ENCODE peak calls at places on chromosomes 5 and 9, in ten cellular contexts. R is A549, L is right cardiac atrium, H is breast epithelium, Q is PC-9, M is heart left ventricle, V is ovary, T is psoas muscle, S is lower lobe of right lung, C is pancreas. Y is an unnamed sample. For H3K4me1, the result is how much of the 10 kb centered on the place peaks cover.

GRCh38 chr5:135740475-135740874 is 94.0 kb upstream of the SLC25A48 start:
- DNase-seq in R (no peak), L (no peak), H (no peak), Q (no peak), M (no peak), V (no peak), T (no peak), S (no peak), C (no peak), Y (no peak)

GRCh38 chr5:160315968-160316367 is 3.6 kb upstream of the CCNJL start:
- DNase-seq in R (peak), L (no peak), H (no peak), Q (peak), M (no peak), V (no peak), T (no peak), S (no peak), C (no peak), Y (no peak)

GRCh38 chr9:99835142-99835541 is 13.5 kb downstream of the NR4A3 start:
- DNase-seq in R (no peak), L (no peak), H (no peak), Q (no peak), M (no peak), V (no peak), T (no peak), S (no peak), C (no peak), Y (no peak)

GRCh38 chr5:64418013-64418412 is 87.8 kb upstream of the RGS7BP start:
- DNase-seq in R (no peak), L (no peak), H (no peak), Q (no peak), M (no peak), V (no peak), T (no peak), S (no peak), C (no peak), Y (no peak)

GRCh38 chr5:147504001-147504400 is 5.9 kb downstream of the DPYSL3 start:
- DNase-seq in R (no peak), L (no peak), H (no peak), Q (no peak), M (peak), V (no peak), T (peak), S (no peak), C (no peak), Y (no peak)

GRCh38 chr9:131608469-131609115 is 63.3 kb downstream of the PRRT1B start:
- DNase-seq in R (peak), L (peak), H (peak), Q (peak), M (peak), V (peak), T (peak), S (peak), C (no peak), Y (peak)

GRCh38 chr9:95477441-95477840 is 39.3 kb downstream of the PTCH1 start:
- DNase-seq in R (no peak), L (no peak), H (no peak), Q (no peak), M (no peak), V (no peak), T (no peak), S (no peak), C (no peak), Y (no peak)

GRCh38 chr5:5793560-5793959 is 371.1 kb downstream of the ICE1 start:
- DNase-seq in R (no peak), L (no peak), H (no peak), Q (no peak), M (no peak), V (no peak), T (no peak), S (no peak), C (no peak), Y (no peak)

GRCh38 chr9:80496901-80497565 is 925.3 kb downstream of the TLE4 start:
- DNase-seq in R (no peak), L (no peak), H (no peak), Q (no peak), M (no peak), V (no peak), T (no peak), S (no peak), C (no peak), Y (no peak)

GRCh38 chr5:95720094-95720793 is 10.9 kb upstream of the RHOBTB3 start:
- DNase-seq in R (no peak), L (no peak), H (no peak), Q (no peak), M (no peak), V (no peak), T (no peak), S (no peak), C (no peak), Y (no peak)

GRCh38 chr5:119287547-119288073 is 68.2 kb upstream of the TNFAIP8 start:
- DNase-seq in R (no peak), L (no peak), H (no peak), Q (peak), M (no peak), V (no peak), T (no peak), S (no peak), C (no peak), Y (no peak)

GRCh38 chr5:151270599-151270998 is 17.6 kb downstream of the GM2A start:
- DNase-seq in R (peak), L (no peak), H (no peak), Q (peak), M (no peak), V (no peak), T (no peak), S (no peak), C (no peak), Y (no peak)

GRCh38 chr5:120599576-120599975 is 135.5 kb downstream of the PRR16 start:
- DNase-seq in R (no peak), L (no peak), H (no peak), Q (peak), M (no peak), V (no peak), T (no peak), S (no peak), C (no peak), Y (no peak)

GRCh38 chr5:89396262-89396975 is 513.4 kb upstream of the MEF2C start:
- DNase-seq in R (no peak), L (no peak), H (no peak), Q (no peak), M (no peak), V (no peak), T (no peak), S (no peak), C (no peak), Y (no peak)

GRCh38 chr5:26569241-26569928 is 469.0 kb downstream of the CDH9 start:
- DNase-seq in R (no peak), L (peak), H (no peak), Q (no peak), M (no peak), V (no peak), T (peak), S (peak), C (peak), Y (no peak)

GRCh38 chr5:147565524-147565923 is 55.7 kb upstream of the DPYSL3 start:
- DNase-seq in R (peak), L (no peak), H (no peak), Q (no peak), M (no peak), V (no peak), T (no peak), S (no peak), C (no peak), Y (no peak)

GRCh38 chr9:69582544-69583297 is 89.5 kb downstream of the APBA1 start:
- DNase-seq in R (no peak), L (no peak), H (no peak), Q (peak), M (peak), V (no peak), T (no peak), S (no peak), C (no peak), Y (no peak)

GRCh38 chr9:121633144-121633714 is 18.2 kb upstream of the DAB2IP start:
- DNase-seq in R (no peak), L (no peak), H (no peak), Q (no peak), M (peak), V (no peak), T (no peak), S (no peak), C (no peak), Y (no peak)

GRCh38 chr5:180046656-180047055 is 24.9 kb downstream of the RNF130 start:
- DNase-seq in R (no peak), L (no peak), H (no peak), Q (no peak), M (no peak), V (no peak), T (no peak), S (no peak), C (no peak), Y (no peak)

GRCh38 chr5:87836696-87837095 is 424.0 kb upstream of the CCNH start:
- DNase-seq in R (no peak), L (no peak), H (no peak), Q (no peak), M (no peak), V (no peak), T (no peak), S (no peak), C (no peak), Y (no peak)

GRCh38 chr5:39214912-39215709 is 4.3 kb downstream of the FYB1 start:
- DNase-seq in R (no peak), L (no peak), H (no peak), Q (no peak), M (no peak), V (no peak), T (no peak), S (no peak), C (no peak), Y (no peak)

GRCh38 chr5:39208471-39208870 is 10.9 kb downstream of the FYB1 start:
- DNase-seq in R (no peak), L (no peak), H (no peak), Q (no peak), M (no peak), V (no peak), T (no peak), S (no peak), C (no peak), Y (no peak)

GRCh38 chr5:39213437-39214207 is 5.7 kb downstream of the FYB1 start:
- DNase-seq in R (no peak), L (no peak), H (no peak), Q (no peak), M (no peak), V (no peak), T (no peak), S (no peak), C (no peak), Y (no peak)

GRCh38 chr5:39209924-39210323 is 9.4 kb downstream of the FYB1 start:
- DNase-seq in R (no peak), L (peak), H (no peak), Q (no peak), M (no peak), V (no peak), T (peak), S (no peak), C (no peak), Y (no peak)

GRCh38 chr5:39211773-39212172 is 7.6 kb downstream of the FYB1 start:
- DNase-seq in R (no peak), L (no peak), H (no peak), Q (no peak), M (no peak), V (no peak), T (no peak), S (no peak), C (no peak), Y (no peak)
- H3K4me1 ChIP-seq in R (under half), L (under half), H (under half), Q (under half), M (under half), V (under half), T (under half), S (under half), C (under half), Y (under half)

DNA sequence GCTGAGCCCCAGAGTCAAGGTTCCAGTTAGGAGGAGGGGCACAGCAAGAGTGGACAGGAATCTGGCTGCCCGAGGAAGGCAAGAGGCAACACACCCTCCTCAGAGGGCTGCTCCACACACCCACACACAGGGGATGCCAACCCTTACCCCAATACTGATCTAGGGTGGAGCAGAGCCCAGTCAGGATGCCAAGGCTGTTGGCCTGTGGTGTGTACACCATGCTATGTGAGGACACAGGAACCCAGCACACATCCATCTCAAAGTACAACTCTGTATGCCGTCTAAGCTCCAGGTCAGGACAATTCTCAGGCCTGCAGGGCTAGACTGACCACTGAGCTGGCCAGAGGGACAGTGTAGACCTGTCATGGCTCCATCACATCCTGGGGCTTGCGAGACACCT is 2.6 kb downstream of the SEPTIN8 start:
- DNase-seq in R (no peak), L (no peak), H (no peak), Q (no peak), M (no peak), V (no peak), T (no peak), S (no peak), C (no peak), Y (no peak)
- H3K27ac ChIP-seq in R (no peak), L (no peak), H (peak), Q (no peak), M (no peak), V (no peak), T (no peak), S (peak), C (no peak), Y (peak)

GRCh38 chr5:56637321-56637920 is 177.9 kb upstream of the MAP3K1 start:
- DNase-seq in R (no peak), L (no peak), H (no peak), Q (peak), M (no peak), V (no peak), T (no peak), S (no peak), C (no peak), Y (no peak)
- H3K4me1 ChIP-seq in R (under half), L (under half), H (under half), Q (under half), M (under half), V (under half), T (under half), S (under half), C (half or more), Y (under half)

GRCh38 chr9:73643379-73644013 is 491.8 kb downstream of the ANXA1 start:
- DNase-seq in R (peak), L (no peak), H (no peak), Q (peak), M (no peak), V (no peak), T (no peak), S (no peak), C (no peak), Y (no peak)

DNA sequence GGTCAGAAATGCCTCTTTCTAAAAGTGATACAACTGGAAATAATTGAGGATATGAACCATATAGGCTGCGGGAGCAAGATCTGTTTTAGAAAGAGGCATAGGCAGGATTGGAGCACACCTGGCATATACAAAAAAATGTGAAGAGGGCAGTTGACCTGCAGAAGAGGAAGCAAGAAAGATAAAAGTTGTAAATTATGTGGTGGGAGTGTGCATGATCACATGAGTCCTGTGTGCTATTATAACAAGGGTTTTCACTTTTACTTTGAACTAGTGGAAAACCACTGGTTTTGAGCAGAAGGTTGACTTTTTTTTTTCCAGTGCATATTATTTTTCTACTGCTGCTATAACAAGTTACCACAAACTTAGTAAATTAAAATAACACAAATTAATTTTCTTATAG is 489.3 kb downstream of the ANXA1 start:
- DNase-seq in R (no peak), L (no peak), H (no peak), Q (no peak), M (no peak), V (no peak), T (no peak), S (no peak), C (no peak), Y (no peak)
- H3K27ac ChIP-seq in R (no peak), L (no peak), H (no peak), Q (no peak), M (no peak), V (no peak), T (no peak), S (no peak), C (no peak), Y (no peak)